ENCODE peak calls at places on chromosome 1, in nine cellular contexts. O is upper lobe of right lung, M is left ventricle myocardium inferior, X is kidney, G is thoracic aorta, E is suprapubic skin, C is right lobe of liver, H is ascending aorta, A is Panc1. S is an unnamed sample. For H3K36me3 and H3K4me1, the result is how much of the 10 kb centered on the place peaks cover.

GRCh38 chr1:9150582-9151290 is 21.8 kb upstream of the GPR157 start:
- DNase-seq in H (no peak), M (peak), G (no peak), C (no peak), X (peak), O (no peak), E (no peak), A (no peak), S (no peak)

GRCh38 chr1:91791691-91792392 is 94.1 kb downstream of the TGFBR3 start:
- DNase-seq in M (no peak), O (no peak), A (no peak), C (no peak), H (no peak), E (no peak), G (no peak), X (no peak), S (no peak)

GRCh38 chr1:29583727-29584126 is 347.4 kb downstream of the PTPRU start:
- DNase-seq in A (no peak), X (no peak), C (no peak), E (no peak), M (no peak), H (no peak), G (no peak), O (no peak), S (no peak)

GRCh38 chr1:76291186-76291585 is 216.6 kb downstream of the ST6GALNAC3 start:
- DNase-seq in C (no peak), H (no peak), O (no peak), M (no peak), G (no peak), E (no peak), X (no peak), A (no peak), S (no peak)

GRCh38 chr1:95572002-95572401 is 338.0 kb downstream of the RWDD3 start:
- DNase-seq in O (no peak), A (no peak), M (no peak), G (no peak), E (no peak), H (no peak), X (no peak), C (no peak), S (no peak)

GRCh38 chr1:3504823-3505155 is 50.3 kb downstream of the ARHGEF16 start:
- DNase-seq in G (no peak), O (no peak), M (no peak), X (no peak), H (no peak), C (no peak), A (no peak), E (no peak), S (no peak)

GRCh38 chr1:204842892-204843291 is 27.8 kb upstream of the NFASC start:
- DNase-seq in M (no peak), O (no peak), G (no peak), H (no peak), C (no peak), E (no peak), A (no peak), X (no peak), S (no peak)

GRCh38 chr1:4673494-4673893 is 19.1 kb downstream of the AJAP1 start:
- DNase-seq in X (peak), G (no peak), H (no peak), M (no peak), A (no peak), C (peak), E (no peak), O (no peak), S (no peak)

GRCh38 chr1:218368686-218369085 is 23.6 kb downstream of the TGFB2 start:
- DNase-seq in O (no peak), G (no peak), C (no peak), A (no peak), E (no peak), H (no peak), X (no peak), M (no peak), S (no peak)

GRCh38 chr1:162878000-162878596 is 17.1 kb upstream of the CCDC190 start:
- DNase-seq in O (no peak), G (peak), C (no peak), A (no peak), E (no peak), M (peak), X (no peak), H (peak), S (no peak)

GRCh38 chr1:203170625-203171330 is 4.8 kb downstream of the MYBPH start:
- DNase-seq in X (peak), H (no peak), C (no peak), E (peak), A (no peak), O (peak), M (no peak), G (no peak), S (no peak)

GRCh38 chr1:175195798-175196197 is 3.2 kb upstream of the KIAA0040 start:
- DNase-seq in M (no peak), C (no peak), H (no peak), G (no peak), E (no peak), O (no peak), X (no peak), A (no peak), S (no peak)

GRCh38 chr1:200468264-200469001 is 58.6 kb upstream of the ZNF281 start:
- DNase-seq in O (no peak), G (no peak), X (no peak), C (no peak), H (no peak), A (no peak), M (no peak), E (no peak), S (no peak)

GRCh38 chr1:33654267-33654832 is 181.9 kb downstream of the ZSCAN20 start:
- DNase-seq in G (no peak), C (no peak), O (no peak), M (no peak), H (no peak), X (no peak), A (no peak), E (no peak), S (no peak)

GRCh38 chr1:146021622-146022402 is at the start of gene HJV:
- DNase-seq in H (no peak), O (no peak), M (no peak), X (no peak), E (no peak), G (no peak), C (peak), A (no peak), S (no peak)
- H3K27ac ChIP-seq in H (no peak), O (no peak), M (peak), X (no peak), E (no peak), G (no peak), C (peak), A (no peak), S (no peak)

GRCh38 chr1:93668121-93668520 is 13.5 kb downstream of the BCAR3 start:
- DNase-seq in E (no peak), X (no peak), H (no peak), O (no peak), C (no peak), M (no peak), A (no peak), G (no peak), S (no peak)
- H3K36me3 ChIP-seq in E (under half), X (under half), H (under half), O (under half), C (under half), M (under half), A (under half), G (under half), S (under half)

GRCh38 chr1:13498553-13498952 is 15.2 kb downstream of the LRRC38 start:
- DNase-seq in M (no peak), C (no peak), O (no peak), A (no peak), H (no peak), G (no peak), X (peak), E (no peak), S (no peak)

GRCh38 chr1:13494025-13494424 is 19.8 kb downstream of the LRRC38 start:
- DNase-seq in M (no peak), C (no peak), G (no peak), H (no peak), X (no peak), O (no peak), A (no peak), E (no peak), S (no peak)

GRCh38 chr1:13500806-13501205 is 13.0 kb downstream of the LRRC38 start:
- DNase-seq in C (no peak), O (no peak), X (no peak), E (no peak), H (no peak), A (no peak), M (no peak), G (no peak), S (no peak)

GRCh38 chr1:13494712-13495111 is 19.1 kb downstream of the LRRC38 start:
- DNase-seq in G (no peak), E (no peak), C (no peak), X (peak), A (no peak), M (no peak), O (no peak), H (no peak), S (no peak)

DNA sequence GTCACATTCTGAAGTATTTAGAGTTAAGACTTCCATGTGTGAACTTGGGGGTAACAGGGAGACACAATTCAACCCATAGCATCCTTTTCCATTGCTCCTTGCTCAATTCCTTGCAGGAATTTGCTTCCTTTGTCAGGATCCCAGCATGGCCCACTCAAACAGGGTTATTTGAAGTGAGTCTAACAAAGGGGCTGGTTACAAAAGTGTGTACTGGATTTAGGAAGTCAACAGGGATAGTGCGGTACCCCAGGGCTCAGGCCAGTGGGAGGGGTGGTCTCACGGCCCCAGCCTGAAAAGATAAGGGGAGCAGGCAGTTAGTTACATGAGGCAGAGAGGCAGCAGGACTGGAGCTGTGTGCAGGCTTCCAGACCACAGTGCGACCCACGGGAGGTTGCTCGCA is 14.4 kb downstream of the LRRC38 start:
- DNase-seq in E (no peak), H (no peak), M (no peak), X (peak), A (no peak), C (no peak), G (no peak), O (no peak), S (no peak)
- H3K4me1 ChIP-seq in E (under half), H (under half), M (under half), X (under half), A (under half), C (under half), G (under half), O (under half), S (under half)

GRCh38 chr1:74465193-74465681 is 47.2 kb downstream of the LRRC53 start:
- DNase-seq in C (peak), G (no peak), O (peak), X (peak), A (no peak), E (no peak), M (no peak), H (no peak), S (no peak)
- H3K27ac ChIP-seq in C (no peak), G (no peak), O (no peak), X (no peak), A (no peak), E (no peak), M (no peak), H (no peak), S (no peak)

GRCh38 chr1:20643080-20643479 is 9.8 kb downstream of the PINK1 start:
- DNase-seq in X (no peak), O (no peak), C (no peak), H (no peak), M (no peak), G (no peak), A (no peak), E (no peak), S (no peak)

GRCh38 chr1:20645414-20645813 is 12.2 kb downstream of the PINK1 start:
- DNase-seq in C (peak), X (no peak), G (no peak), H (no peak), A (no peak), E (no peak), M (no peak), O (no peak), S (no peak)

GRCh38 chr1:20640183-20640597 is 6.9 kb downstream of the PINK1 start:
- DNase-seq in G (no peak), A (peak), E (no peak), C (peak), M (no peak), O (no peak), H (no peak), X (no peak), S (peak)

GRCh38 chr1:20644416-20644815 is 11.2 kb downstream of the PINK1 start:
- DNase-seq in X (no peak), H (no peak), M (no peak), A (no peak), O (no peak), G (no peak), E (no peak), C (peak), S (no peak)

DNA sequence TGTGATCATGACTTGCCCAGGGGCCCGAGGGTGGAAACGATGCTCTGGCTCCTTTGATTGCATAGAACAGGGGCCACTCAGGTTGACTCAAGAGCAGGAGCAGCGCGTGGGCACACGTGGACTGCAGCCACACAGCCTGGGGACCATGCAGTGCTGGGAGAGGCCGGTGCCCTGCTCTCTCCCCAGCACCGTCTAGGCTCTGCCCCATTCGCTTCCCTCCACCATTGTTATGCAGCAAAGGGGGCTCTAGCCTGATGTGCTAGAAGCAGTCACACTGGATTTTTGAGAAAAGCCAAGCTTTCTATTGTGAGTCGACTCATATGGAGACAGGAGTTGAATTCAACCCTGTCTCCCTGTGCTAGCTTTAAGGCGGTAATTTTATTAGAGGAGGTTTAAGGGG is 8.7 kb downstream of the PINK1 start:
- DNase-seq in A (no peak), X (no peak), E (no peak), O (no peak), H (no peak), G (no peak), C (peak), M (no peak), S (no peak)
- H3K36me3 ChIP-seq in A (under half), X (under half), E (half or more), O (half or more), H (half or more), G (half or more), C (half or more), M (half or more), S (under half)

GRCh38 chr1:161008857-161009554 is 11.9 kb downstream of the F11R start:
- DNase-seq in G (no peak), C (no peak), E (no peak), A (no peak), O (no peak), M (no peak), H (no peak), X (no peak), S (no peak)
- H3K4me1 ChIP-seq in G (under half), C (under half), E (under half), A (under half), O (half or more), M (under half), H (under half), X (under half), S (under half)

DNA sequence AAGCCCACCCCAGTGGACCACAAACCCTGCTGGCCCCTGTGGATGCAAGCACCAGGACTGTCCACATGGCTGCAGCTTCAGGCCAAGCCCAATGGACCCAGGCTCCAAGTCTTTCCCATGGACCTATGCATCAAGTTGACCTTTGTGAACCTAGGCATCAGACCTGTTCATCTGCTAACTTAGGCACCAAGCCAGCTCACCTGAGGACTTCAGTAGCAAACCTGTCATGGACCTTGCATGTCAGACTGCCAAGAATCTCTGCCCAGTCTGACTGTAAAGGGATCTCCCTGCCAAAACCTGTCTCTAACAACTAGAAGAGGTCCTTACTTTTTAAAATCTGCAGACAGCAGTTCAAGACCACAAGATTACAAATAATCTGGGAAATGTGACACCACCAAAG is 37.8 kb downstream of the FMO3 start:
- DNase-seq in E (no peak), A (no peak), C (no peak), X (no peak), O (no peak), H (no peak), G (no peak), M (no peak), S (no peak)
- H3K27ac ChIP-seq in E (no peak), A (no peak), C (no peak), X (no peak), O (no peak), H (peak), G (peak), M (no peak), S (no peak)

DNA sequence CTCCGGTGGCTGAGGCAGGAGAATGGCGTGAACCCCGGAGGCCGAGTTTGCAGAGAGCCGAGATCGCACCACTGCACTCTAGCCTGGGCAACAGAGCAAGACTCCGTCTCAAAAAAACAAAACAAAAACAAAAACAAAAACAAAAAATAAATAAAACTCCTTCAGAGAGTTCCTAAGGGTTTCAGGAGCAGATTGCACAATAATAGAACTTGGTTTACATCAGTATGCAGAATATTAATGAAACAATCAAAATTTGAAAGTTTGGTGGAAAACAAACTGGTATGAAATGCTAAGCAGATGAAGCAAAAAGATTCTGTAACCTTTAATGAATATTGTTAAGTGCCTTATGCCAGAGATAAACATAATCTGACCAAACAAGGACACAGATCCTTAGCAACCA is 41.2 kb downstream of the SLC25A24 start:
- DNase-seq in C (no peak), E (no peak), A (no peak), H (no peak), X (no peak), O (no peak), G (no peak), M (no peak), S (no peak)
- H3K36me3 ChIP-seq in C (under half), E (under half), A (under half), H (under half), X (under half), O (under half), G (under half), M (half or more), S (under half)

S was measured in effector memory CD4-positive, alpha-beta T cell.